ENCODE peak calls at places on chromosomes 3 and 15, in nine cellular contexts. F is neuronal stem cell, C is colonic mucosa, B is endothelial cell of umbilical vein, T is neural progenitor cell, Y is fibroblast of lung, D is SK-N-SH, A is mammary epithelial cell, V is IMR-90. M is an unnamed sample.

GRCh38 chr3:46916278-46916677 is 38.8 kb downstream of the PTH1R start:
- DNase-seq in F (no peak), C (no peak), B (no peak), T (no peak), Y (no peak), D (no peak), A (no peak), V (peak; percentile 35), M (no peak)

GRCh38 chr15:60362318-60363023 is 35.3 kb downstream of the ANXA2 start:
- DNase-seq in F (no peak), C (no peak), B (no peak), T (no peak), Y (peak; percentile 91), D (no peak), A (peak; percentile 77), V (peak; percentile 78), M (no peak)

GRCh38 chr15:68377766-68378165 is 54.2 kb downstream of the ITGA11 start:
- DNase-seq in F (no peak), C (no peak), B (no peak), T (no peak), Y (no peak), D (no peak), A (no peak), V (no peak), M (no peak)

GRCh38 chr3:156808025-156808424 is 18.1 kb upstream of the LEKR1 start:
- DNase-seq in F (no peak), C (no peak), B (no peak), T (no peak), Y (no peak), D (no peak), A (peak; percentile 35), V (peak; percentile 55), M (no peak)

GRCh38 chr3:163730684-163731083 is 1347.6 kb downstream of the SI start:
- DNase-seq in F (no peak), C (no peak), B (no peak), T (no peak), Y (no peak), D (no peak), A (no peak), V (no peak), M (no peak)

GRCh38 chr15:86915811-86916331 is 836.2 kb downstream of the AGBL1 start:
- DNase-seq in F (peak; percentile 56), C (no peak), B (no peak), T (peak; percentile 72), Y (peak; percentile 54), D (peak; percentile 65), A (peak; percentile 65), V (peak; percentile 13), M (peak; percentile 46)

GRCh38 chr3:159824341-159824740 is 164.3 kb upstream of the IL12A start:
- DNase-seq in F (no peak), C (peak; percentile 47), B (peak; percentile 77), T (no peak), Y (peak; percentile 86), D (no peak), A (peak; percentile 88), V (peak; percentile 90), M (no peak)

GRCh38 chr3:191882289-191882688 is 421.3 kb downstream of the PYDC2 start:
- DNase-seq in F (no peak), C (no peak), B (no peak), T (no peak), Y (no peak), D (no peak), A (peak; percentile 8), V (no peak), M (no peak)

GRCh38 chr3:33437556-33438283 is 2.5 kb downstream of the UBP1 start:
- DNase-seq in F (no peak), C (peak; percentile 28), B (peak; percentile 70), T (peak; percentile 39), Y (peak; percentile 54), D (no peak), A (peak; percentile 52), V (peak; percentile 77), M (no peak)

GRCh38 chr15:85707519-85708338 is 87.0 kb downstream of the KLHL25 start:
- DNase-seq in F (no peak), C (peak; percentile 52), B (peak; percentile 88), T (no peak), Y (peak; percentile 55), D (peak; percentile 10), A (no peak), V (peak; percentile 51), M (no peak)

DNA sequence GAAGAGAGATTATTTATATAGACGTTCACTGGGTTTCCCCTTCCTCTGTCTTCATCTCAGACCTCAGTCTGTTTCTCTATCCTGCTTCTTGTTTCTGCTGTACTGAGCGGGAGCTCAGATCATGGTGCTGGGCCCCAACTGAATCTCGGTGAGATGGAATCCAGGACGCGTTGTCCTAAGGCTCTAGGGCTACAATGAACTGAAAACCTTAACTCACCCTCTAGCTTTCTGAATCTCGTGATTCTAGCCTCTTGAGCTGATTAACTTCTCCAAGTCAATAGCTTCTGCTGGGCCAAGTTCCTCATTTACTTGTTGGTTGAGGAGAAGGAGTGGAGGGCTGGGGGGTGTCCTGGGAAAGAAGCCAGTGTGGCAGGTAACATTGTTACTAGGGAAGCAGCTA is 32.7 kb upstream of the MAP3K13 start:
- DNase-seq in F (no peak), C (peak; percentile 30), B (no peak), T (no peak), Y (no peak), D (no peak), A (no peak), V (no peak), M (no peak)
- H3K4me3 ChIP-seq in F (no peak overlapping the region), C (peak overlapping the region; percentile 10), B (no peak overlapping the region), T (no peak overlapping the region), Y (no peak overlapping the region), D (no peak overlapping the region), A (no peak overlapping the region), V (no peak overlapping the region), M (no peak overlapping the region)

DNA sequence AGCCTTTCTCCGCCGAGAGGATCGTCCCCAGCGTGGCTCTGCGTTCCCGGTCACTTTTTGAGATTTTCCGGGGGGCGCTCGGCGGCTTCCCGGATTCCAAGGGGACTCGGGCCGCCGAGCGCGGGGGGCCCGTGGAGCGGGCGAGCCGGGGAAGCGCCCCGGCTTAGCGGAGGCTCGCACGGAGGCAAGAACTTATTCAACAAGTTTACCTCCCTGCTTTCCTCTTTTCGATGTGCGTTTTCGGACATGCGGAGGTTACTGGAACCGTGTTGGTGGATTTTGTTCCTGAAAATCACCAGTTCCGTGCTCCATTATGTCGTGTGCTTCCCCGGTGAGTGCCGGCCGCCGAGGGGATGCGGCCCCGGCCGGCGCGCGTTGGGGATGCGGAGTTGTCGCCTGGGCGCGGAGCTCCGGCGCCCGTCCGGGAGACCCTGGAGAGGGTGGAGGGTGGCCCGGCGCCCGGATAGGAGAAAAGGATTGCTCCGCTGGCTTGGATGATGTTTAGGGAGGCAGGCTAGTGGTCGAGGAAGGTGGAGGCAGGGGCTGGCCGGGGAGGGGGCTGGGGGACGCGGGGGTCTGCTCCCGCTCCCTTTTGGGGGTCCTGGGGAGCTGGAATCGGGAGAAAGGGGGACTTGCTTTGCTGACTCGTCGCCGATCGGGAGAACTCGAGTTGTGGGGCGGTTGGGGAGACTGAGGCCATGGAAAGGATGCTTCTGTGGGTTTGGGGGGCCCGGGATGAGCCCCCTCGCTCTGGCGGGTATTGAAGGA is 855 bp downstream of the PTPRG start:
- DNase-seq in F (no peak), C (peak; percentile 26), B (peak; percentile 48), T (peak; percentile 49), Y (no peak), D (peak; percentile 74), A (peak; percentile 37), V (peak; percentile 31), M (no peak)
- H3K9ac ChIP-seq in F (peak overlapping the region; percentile 96), C (peak overlapping the region; percentile 85), B (peak overlapping the region; percentile 81), T (peak overlapping the region; percentile 80), Y (peak overlapping the region; percentile 87), D (peak overlapping the region; percentile 91), A (peak overlapping the region; percentile 69), V (peak overlapping the region; percentile 100), M (peak overlapping the region; percentile 96)

DNA sequence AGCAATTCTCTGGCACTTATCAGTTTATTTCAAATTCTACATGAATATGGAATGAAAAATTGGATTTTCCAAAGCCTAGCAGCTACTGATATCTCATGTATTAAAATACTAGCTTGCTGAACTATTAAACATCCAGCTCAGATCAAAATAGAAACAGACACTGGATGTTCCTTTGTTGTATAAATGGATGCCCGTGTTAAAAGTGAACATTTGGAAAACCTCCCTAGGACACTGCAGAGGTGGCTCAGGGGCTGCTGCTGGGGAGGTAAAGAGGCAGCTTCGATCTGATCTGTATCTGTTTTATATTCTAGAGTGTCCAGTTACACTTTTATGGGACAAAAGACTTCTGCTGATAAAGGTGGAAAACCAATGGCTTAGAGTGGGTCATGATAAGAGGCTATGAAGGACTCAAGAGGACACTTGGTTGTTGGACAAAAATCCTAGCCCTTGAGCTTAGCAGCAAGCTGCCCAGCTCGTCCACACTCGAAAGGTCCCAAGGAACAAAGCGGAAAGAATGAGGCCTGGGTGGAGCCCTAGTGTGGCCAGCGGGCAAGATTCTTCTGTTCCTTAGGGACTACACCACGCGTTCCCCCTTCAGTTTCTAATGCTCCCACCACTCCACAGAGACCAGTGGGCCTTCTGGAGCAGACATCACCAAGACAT is 9.9 kb downstream of the MESD start:
- DNase-seq in F (no peak), C (no peak), B (no peak), T (no peak), Y (no peak), D (no peak), A (no peak), V (no peak), M (no peak)
- H3K4me3 ChIP-seq in F (no peak overlapping the region), C (no peak overlapping the region), B (no peak overlapping the region), T (no peak overlapping the region), Y (no peak overlapping the region), D (no peak overlapping the region), A (no peak overlapping the region), V (no peak overlapping the region), M (no peak overlapping the region)

GRCh38 chr3:38297947-38298711 is 16.0 kb downstream of the SLC22A14 start:
- DNase-seq in F (no peak), C (no peak), B (peak; percentile 33), T (no peak), Y (peak; percentile 33), D (no peak), A (no peak), V (peak; percentile 29), M (no peak)
- H3K9ac ChIP-seq in F (no peak overlapping the region), C (no peak overlapping the region), B (no peak overlapping the region), T (no peak overlapping the region), Y (no peak overlapping the region), D (no peak overlapping the region), A (no peak overlapping the region), V (no peak overlapping the region), M (no peak overlapping the region)

GRCh38 chr3:103752986-103753385 is 1318.2 kb downstream of the ZPLD1 start:
- DNase-seq in F (no peak), C (no peak), B (no peak), T (no peak), Y (no peak), D (no peak), A (no peak), V (no peak), M (no peak)
- H3K4me3 ChIP-seq in F (no peak overlapping the region), C (no peak overlapping the region), B (no peak overlapping the region), T (no peak overlapping the region), Y (no peak overlapping the region), D (no peak overlapping the region), A (no peak overlapping the region), V (no peak overlapping the region), M (no peak overlapping the region)

DNA sequence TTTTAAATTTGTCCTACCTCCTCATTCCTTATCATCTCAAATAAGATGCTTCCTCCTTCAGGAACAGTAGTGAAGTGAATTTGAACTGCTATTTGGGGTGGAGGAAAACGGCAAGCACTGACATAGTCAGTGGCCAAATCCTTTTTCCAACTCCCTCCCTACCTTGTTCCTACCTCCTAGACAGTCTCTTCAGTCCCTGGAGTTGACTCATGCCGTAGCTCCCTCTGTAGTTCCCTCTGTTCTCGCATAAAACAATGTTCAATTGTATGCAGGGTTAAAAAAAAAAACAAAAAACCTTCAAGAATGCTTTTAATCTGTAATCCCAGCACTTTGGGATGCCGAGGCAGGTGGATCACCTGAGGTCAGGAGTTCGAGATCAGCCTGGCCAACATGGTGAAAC is 1.4 kb downstream of the UBR1 start:
- DNase-seq in F (no peak), C (no peak), B (no peak), T (peak; percentile 6), Y (no peak), D (no peak), A (peak; percentile 84), V (peak; percentile 9), M (no peak)
- H3K9ac ChIP-seq in F (no peak overlapping the region), C (no peak overlapping the region), B (no peak overlapping the region), T (no peak overlapping the region), Y (no peak overlapping the region), D (peak overlapping the region; percentile 79), A (peak overlapping the region; percentile 63), V (no peak overlapping the region), M (no peak overlapping the region)